ENCODE peak calls at places on chromosomes 12 and 14, in four cellular contexts. X is astrocyte, F is AG04450, B is IMR-90. G is an unnamed sample.

GRCh38 chr12:52200086-52200782 is 8.4 kb upstream of the KRT80 start:
- DNase-seq in X (no peak), F (no peak), B (no peak), G (peak; percentile 52)

GRCh38 chr12:24360907-24361306 is 411.4 kb upstream of the SOX5 start:
- DNase-seq in X (peak; percentile 27), F (no peak), B (peak; percentile 19), G (no peak)

GRCh38 chr14:73457050-73457934 is 1.1 kb downstream of the NUMB start:
- DNase-seq in X (no peak), F (no peak), B (peak; percentile 33), G (peak; percentile 26)

GRCh38 chr14:103558071-103558882 is 4.2 kb downstream of the BAG5 start:
- DNase-seq in X (peak; percentile 71), F (no peak), B (peak; percentile 83), G (no peak)

GRCh38 chr14:26204954-26205479 is 392.8 kb downstream of the NOVA1 start:
- DNase-seq in X (no peak), F (no peak), B (no peak), G (peak; percentile 69)

GRCh38 chr12:77354766-77355362 is 289.5 kb upstream of the E2F7 start:
- DNase-seq in X (peak; percentile 25), F (no peak), B (peak; percentile 4), G (no peak)

GRCh38 chr12:69630191-69630590 is 19.5 kb upstream of the LRRC10 start:
- DNase-seq in X (no peak), F (no peak), B (no peak), G (no peak)

GRCh38 chr14:35341454-35342159 is 49.4 kb downstream of the PSMA6 start:
- DNase-seq in X (peak; percentile 74), F (peak; percentile 51), B (peak; percentile 72), G (peak; percentile 85)

GRCh38 chr14:51730674-51731073 is 79.0 kb downstream of the FRMD6 start:
- DNase-seq in X (no peak), F (no peak), B (peak; percentile 1), G (no peak)

GRCh38 chr14:95078841-95079240 is 78.5 kb downstream of the DICER1 start:
- DNase-seq in X (no peak), F (no peak), B (no peak), G (no peak)

GRCh38 chr14:94904636-94905035 is 134.7 kb upstream of the GSC start:
- DNase-seq in X (peak; percentile 58), F (no peak), B (peak; percentile 34), G (peak; percentile 45)

GRCh38 chr12:132150780-132151144 is 6.5 kb downstream of the NOC4L start:
- DNase-seq in X (no peak), F (no peak), B (no peak), G (no peak)
- H3K27ac ChIP-seq in X (no peak overlapping the region), F (no peak overlapping the region), B (no peak overlapping the region), G (no peak overlapping the region)

GRCh38 chr14:55458800-55459577 is 18.6 kb upstream of the TBPL2 start:
- DNase-seq in X (peak; percentile 65), F (no peak), B (peak; percentile 48), G (peak; percentile 35)
- H3K27ac ChIP-seq in X (no peak overlapping the region), F (no peak overlapping the region), B (no peak overlapping the region), G (no peak overlapping the region)

GRCh38 chr12:121465921-121466799 is 66.2 kb downstream of the RNF34 start:
- DNase-seq in X (no peak), F (no peak), B (no peak), G (peak; percentile 33)
- H3K27ac ChIP-seq in X (peak overlapping the region; percentile 19), F (no peak overlapping the region), B (peak overlapping the region; percentile 79), G (no peak overlapping the region)

GRCh38 chr14:68668531-68668930 is 124.3 kb downstream of the ZFP36L1 start:
- DNase-seq in X (no peak), F (no peak), B (no peak), G (no peak)
- H3K27ac ChIP-seq in X (no peak overlapping the region), F (no peak overlapping the region), B (no peak overlapping the region), G (no peak overlapping the region)

GRCh38 chr12:54374555-54375257 is 9.8 kb downstream of the ZNF385A start:
- DNase-seq in X (no peak), F (no peak), B (no peak), G (no peak)
- H3K27ac ChIP-seq in X (no peak overlapping the region), F (no peak overlapping the region), B (no peak overlapping the region), G (peak overlapping the region; percentile 84)

DNA sequence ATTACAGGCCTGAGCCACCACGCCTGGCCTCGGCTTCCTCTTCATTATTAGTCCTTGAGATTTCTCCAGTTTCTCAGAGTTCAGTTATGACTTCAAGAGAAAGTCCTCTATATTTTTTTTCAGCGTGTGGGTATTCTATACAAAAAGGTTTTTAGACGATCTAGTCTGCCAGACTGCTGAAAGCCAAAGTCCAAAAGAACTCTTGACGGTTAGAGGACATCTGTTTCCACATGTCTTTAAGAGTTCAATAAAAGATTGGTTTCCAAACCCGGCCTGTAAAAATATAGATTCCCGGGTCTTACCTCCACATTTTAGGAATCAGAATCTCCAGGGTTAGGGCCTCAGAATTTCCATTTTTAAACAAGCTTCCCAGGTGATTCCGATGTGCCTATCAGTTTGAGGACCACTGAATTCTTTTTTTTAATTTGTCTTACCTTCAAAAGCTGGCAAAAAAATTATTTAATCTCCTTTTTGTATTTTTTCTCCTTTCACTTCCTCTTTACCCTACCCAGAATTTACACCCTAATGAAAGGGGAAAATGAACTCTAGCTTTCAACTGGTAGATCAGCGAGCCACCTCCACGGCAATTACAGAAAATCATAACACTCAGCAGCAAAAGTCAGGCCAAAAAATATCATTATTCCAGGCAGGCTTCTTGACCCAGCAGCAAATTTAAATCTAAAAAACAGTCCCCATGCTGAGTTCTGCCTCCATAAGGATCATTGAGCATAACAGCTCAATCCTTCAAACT is 8.8 kb downstream of the NT5DC3 start:
- DNase-seq in X (no peak), F (no peak), B (no peak), G (no peak)
- H3K27ac ChIP-seq in X (no peak overlapping the region), F (no peak overlapping the region), B (no peak overlapping the region), G (no peak overlapping the region)